ENCODE peak calls at places on chromosome 17, in ten cellular contexts. Q is pancreas, K is Peyer's patch, R is substantia nigra, M is AG04450, B is heart left ventricle, I is ovary, J is PC-9, P is psoas muscle, G is breast epithelium. T is an unnamed sample.

GRCh38 chr17:42456223-42457106 is 2.2 kb upstream of the ATP6V0A1 start:
- DNase-seq in Q (no peak), K (peak), R (no peak), M (no peak), B (no peak), I (no peak), J (no peak), P (no peak), G (no peak), T (no peak)

GRCh38 chr17:8057691-8058114 is 18.8 kb downstream of the ALOX15B start:
- DNase-seq in Q (no peak), K (peak), R (peak), M (peak), B (no peak), I (peak), J (peak), P (no peak), G (no peak), T (peak)

GRCh38 chr17:2483084-2483483 is 28.6 kb downstream of the METTL16 start:
- DNase-seq in Q (no peak), K (no peak), R (no peak), M (no peak), B (no peak), I (no peak), J (no peak), P (no peak), G (no peak), T (no peak)

GRCh38 chr17:15498107-15498506 is 30.7 kb upstream of the CDRT4 start:
- DNase-seq in Q (no peak), K (no peak), R (no peak), M (no peak), B (no peak), I (no peak), J (no peak), P (no peak), G (no peak), T (no peak)

GRCh38 chr17:18246880-18247612 is 11.5 kb downstream of the FLII start:
- DNase-seq in Q (peak), K (peak), R (peak), M (no peak), B (no peak), I (peak), J (peak), P (peak), G (no peak), T (no peak)

GRCh38 chr17:37300683-37301082 is 75.1 kb upstream of the C17orf78 start:
- DNase-seq in Q (no peak), K (no peak), R (no peak), M (no peak), B (no peak), I (no peak), J (no peak), P (no peak), G (no peak), T (no peak)

GRCh38 chr17:46038414-46038813 is 39.4 kb downstream of the STH start:
- DNase-seq in Q (no peak), K (no peak), R (no peak), M (no peak), B (no peak), I (no peak), J (no peak), P (no peak), G (no peak), T (no peak)

GRCh38 chr17:50608700-50609375 is 25.8 kb upstream of the ABCC3 start:
- DNase-seq in Q (no peak), K (no peak), R (no peak), M (no peak), B (no peak), I (no peak), J (no peak), P (no peak), G (no peak), T (no peak)

GRCh38 chr17:61280851-61281250 is 118.8 kb upstream of the TBX2 start:
- DNase-seq in Q (no peak), K (no peak), R (no peak), M (no peak), B (no peak), I (no peak), J (no peak), P (no peak), G (no peak), T (no peak)

GRCh38 chr17:18041776-18042175 is 2.6 kb downstream of the GID4 start:
- DNase-seq in Q (no peak), K (no peak), R (no peak), M (no peak), B (no peak), I (no peak), J (peak), P (peak), G (no peak), T (peak)

GRCh38 chr17:56592487-56593072 is 919 bp upstream of the NOG start:
- DNase-seq in Q (peak), K (no peak), R (peak), M (no peak), B (peak), I (peak), J (peak), P (peak), G (no peak), T (peak)

GRCh38 chr17:64217249-64217652 is 45.8 kb downstream of the TEX2 start:
- DNase-seq in Q (no peak), K (no peak), R (peak), M (no peak), B (no peak), I (no peak), J (no peak), P (no peak), G (no peak), T (peak)

GRCh38 chr17:4708436-4708835 is 2.0 kb upstream of the ARRB2 start:
- DNase-seq in Q (no peak), K (no peak), R (peak), M (no peak), B (no peak), I (no peak), J (no peak), P (no peak), G (no peak), T (no peak)

GRCh38 chr17:58539703-58540102 is 25.3 kb upstream of the MTMR4 start:
- DNase-seq in Q (no peak), K (no peak), R (no peak), M (no peak), B (no peak), I (no peak), J (no peak), P (no peak), G (no peak), T (no peak)

GRCh38 chr17:73286863-73287296 is 24.9 kb downstream of the CDC42EP4 start:
- DNase-seq in Q (no peak), K (no peak), R (peak), M (no peak), B (no peak), I (peak), J (no peak), P (peak), G (no peak), T (no peak)

GRCh38 chr17:77374170-77374936 is 233.6 kb downstream of the SEC14L1 start:
- DNase-seq in Q (peak), K (peak), R (peak), M (peak), B (peak), I (peak), J (no peak), P (peak), G (peak), T (peak)

GRCh38 chr17:9905902-9906301 is 831 bp upstream of the RCVRN start:
- DNase-seq in Q (no peak), K (no peak), R (peak), M (no peak), B (peak), I (no peak), J (peak), P (peak), G (no peak), T (no peak)

GRCh38 chr17:64418506-64419339 is 28.1 kb upstream of the PECAM1 start:
- DNase-seq in Q (no peak), K (no peak), R (peak), M (peak), B (no peak), I (no peak), J (no peak), P (no peak), G (no peak), T (no peak)

GRCh38 chr17:44376124-44376523 is 12.5 kb upstream of the FAM171A2 start:
- DNase-seq in Q (peak), K (no peak), R (no peak), M (no peak), B (no peak), I (peak), J (peak), P (peak), G (no peak), T (no peak)

GRCh38 chr17:65990593-65990992 is 201.3 kb downstream of the CEP112 start:
- DNase-seq in Q (no peak), K (no peak), R (no peak), M (no peak), B (peak), I (no peak), J (no peak), P (no peak), G (no peak), T (no peak)

GRCh38 chr17:36943250-36944220 is 5.2 kb upstream of the AATF start:
- DNase-seq in Q (no peak), K (no peak), R (peak), M (no peak), B (no peak), I (no peak), J (no peak), P (no peak), G (no peak), T (no peak)

GRCh38 chr17:32120086-32120485 is 22.2 kb upstream of the RHOT1 start:
- DNase-seq in Q (no peak), K (no peak), R (no peak), M (no peak), B (no peak), I (no peak), J (no peak), P (no peak), G (no peak), T (no peak)

GRCh38 chr17:14307560-14308024 is 6.7 kb downstream of the HS3ST3B1 start:
- DNase-seq in Q (no peak), K (no peak), R (no peak), M (no peak), B (no peak), I (no peak), J (no peak), P (no peak), G (no peak), T (no peak)
- H3K27ac ChIP-seq in Q (no peak), K (no peak), R (no peak), M (peak), B (no peak), I (no peak), J (no peak), P (no peak), G (no peak), T (no peak)

DNA sequence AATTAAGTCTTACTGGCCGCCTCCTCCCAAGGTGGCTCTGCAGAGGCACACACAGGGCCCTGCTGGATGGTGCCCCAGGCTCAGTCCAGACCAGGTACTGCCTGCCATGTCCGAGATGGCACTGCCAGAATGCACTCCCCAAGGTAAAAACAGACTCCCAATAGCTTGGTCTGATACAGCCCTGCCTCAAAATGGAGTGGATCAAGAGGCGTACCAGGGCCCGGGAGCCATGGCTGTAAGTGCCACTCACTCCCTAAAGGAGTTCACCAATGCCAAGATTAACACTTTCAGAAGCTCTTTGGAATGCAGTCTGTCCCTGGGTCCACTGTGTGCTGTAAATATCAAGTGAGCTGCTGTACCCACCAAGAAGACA is 576 bp upstream of the MYO18A start:
- DNase-seq in Q (no peak), K (peak), R (no peak), M (no peak), B (no peak), I (no peak), J (no peak), P (no peak), G (no peak), T (no peak)
- H3K27ac ChIP-seq in Q (peak), K (peak), R (peak), M (no peak), B (peak), I (peak), J (peak), P (peak), G (peak), T (peak)

GRCh38 chr17:27530791-27531391 is 74.6 kb downstream of the KSR1 start:
- DNase-seq in Q (no peak), K (no peak), R (no peak), M (no peak), B (no peak), I (no peak), J (peak), P (peak), G (no peak), T (no peak)
- H3K27ac ChIP-seq in Q (peak), K (peak), R (no peak), M (peak), B (no peak), I (no peak), J (peak), P (no peak), G (peak), T (no peak)

GRCh38 chr17:39687101-39687545 is 734 bp downstream of the PGAP3 start:
- DNase-seq in Q (no peak), K (no peak), R (no peak), M (no peak), B (peak), I (no peak), J (no peak), P (no peak), G (no peak), T (no peak)
- H3K27ac ChIP-seq in Q (no peak), K (peak), R (no peak), M (peak), B (peak), I (peak), J (peak), P (peak), G (peak), T (peak)

GRCh38 chr17:27489045-27489715 is 32.9 kb downstream of the KSR1 start:
- DNase-seq in Q (no peak), K (no peak), R (peak), M (no peak), B (peak), I (peak), J (peak), P (peak), G (no peak), T (peak)
- H3K27ac ChIP-seq in Q (no peak), K (no peak), R (no peak), M (no peak), B (peak), I (no peak), J (no peak), P (no peak), G (peak), T (no peak)

DNA sequence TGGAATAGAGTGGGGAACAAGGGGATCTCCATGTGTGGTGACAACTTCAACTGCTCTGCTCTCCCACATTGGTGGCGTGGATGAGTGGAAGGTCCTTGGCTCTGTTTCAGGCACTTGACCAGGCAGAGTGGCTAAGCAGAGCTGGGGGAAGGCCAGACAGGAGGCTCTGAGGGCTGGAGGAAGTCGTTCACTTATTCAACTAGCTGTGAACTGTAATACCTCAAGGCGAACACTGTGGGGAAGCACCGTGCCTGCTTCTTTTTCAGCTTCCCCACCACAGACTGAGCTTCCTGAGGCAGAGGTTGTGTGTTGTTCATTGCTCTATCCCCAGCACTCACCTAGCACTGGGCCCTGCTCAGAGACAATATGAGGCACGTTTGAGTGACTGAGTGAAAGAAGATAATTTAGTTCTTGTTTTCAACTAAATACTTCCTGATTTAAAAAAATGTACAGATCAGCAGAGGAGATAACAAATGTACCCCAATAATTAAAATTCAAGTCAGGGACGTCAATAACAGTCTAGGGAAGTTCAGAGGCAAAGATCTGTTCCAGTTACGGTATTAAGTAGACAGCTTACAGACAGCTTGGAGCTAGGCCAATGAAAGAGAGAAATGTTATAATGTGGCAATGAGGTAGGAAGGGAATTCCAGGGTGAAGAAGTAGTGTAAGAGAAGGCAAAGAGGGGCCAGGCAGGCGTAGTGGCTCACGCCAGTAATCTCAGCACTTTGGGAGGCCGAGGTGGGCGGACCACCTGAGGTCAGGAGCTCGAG is 34.7 kb downstream of the MYO18A start:
- DNase-seq in Q (no peak), K (peak), R (peak), M (no peak), B (no peak), I (peak), J (peak), P (peak), G (no peak), T (no peak)
- H3K27ac ChIP-seq in Q (no peak), K (peak), R (peak), M (no peak), B (no peak), I (no peak), J (peak), P (peak), G (peak), T (peak)

GRCh38 chr17:62871291-62871690 is 63.2 kb upstream of the MARCHF10 start:
- DNase-seq in Q (no peak), K (no peak), R (no peak), M (no peak), B (no peak), I (no peak), J (no peak), P (no peak), G (no peak), T (no peak)

GRCh38 chr17:62868008-62868407 is 59.9 kb upstream of the MARCHF10 start:
- DNase-seq in Q (no peak), K (no peak), R (no peak), M (no peak), B (no peak), I (no peak), J (no peak), P (no peak), G (no peak), T (no peak)

GRCh38 chr17:62870581-62870964 is 62.5 kb upstream of the MARCHF10 start:
- DNase-seq in Q (no peak), K (no peak), R (no peak), M (no peak), B (no peak), I (no peak), J (no peak), P (no peak), G (no peak), T (no peak)

GRCh38 chr17:62865586-62865985 is 57.5 kb upstream of the MARCHF10 start:
- DNase-seq in Q (no peak), K (no peak), R (no peak), M (no peak), B (no peak), I (no peak), J (no peak), P (no peak), G (no peak), T (no peak)

DNA sequence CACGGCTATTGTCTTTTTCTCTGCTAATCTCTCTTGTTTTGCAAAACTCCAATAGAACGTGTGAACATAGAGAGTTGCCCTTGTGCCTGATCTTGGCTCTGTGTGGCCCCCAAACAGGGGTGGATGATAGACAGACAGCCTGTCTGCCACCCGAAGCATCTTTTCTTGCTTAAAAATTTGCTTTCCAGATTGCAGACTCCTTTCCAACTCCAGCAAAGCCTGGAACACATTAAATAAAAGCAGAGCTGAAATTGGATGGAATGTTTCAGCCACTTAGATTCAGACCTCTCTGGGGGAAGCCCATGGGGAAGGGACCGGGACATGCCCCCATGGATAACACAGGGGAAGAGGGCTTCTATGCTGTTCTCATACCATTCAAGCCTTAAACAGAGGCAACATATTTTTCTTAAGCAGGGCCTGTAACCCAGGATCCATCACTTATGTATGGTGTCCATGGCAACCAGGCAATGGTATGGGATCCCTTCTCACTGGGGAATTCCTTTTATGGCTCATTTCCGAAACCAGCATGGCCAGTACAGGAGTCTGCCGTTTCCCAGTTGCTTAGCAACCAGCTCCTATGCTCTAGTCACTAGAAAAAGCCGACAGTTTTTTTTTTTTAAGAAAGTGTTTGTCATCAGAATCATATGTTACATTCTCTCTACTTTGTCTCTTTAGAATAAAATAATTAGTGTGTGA is 61.9 kb upstream of the MARCHF10 start:
- DNase-seq in Q (no peak), K (no peak), R (no peak), M (no peak), B (no peak), I (no peak), J (peak), P (no peak), G (no peak), T (no peak)
- H3K27ac ChIP-seq in Q (no peak), K (no peak), R (no peak), M (no peak), B (no peak), I (no peak), J (no peak), P (no peak), G (no peak), T (no peak)

GRCh38 chr17:83105512-83105911 is 26.1 kb downstream of the METRNL start:
- DNase-seq in Q (peak), K (no peak), R (no peak), M (no peak), B (no peak), I (no peak), J (no peak), P (no peak), G (no peak), T (no peak)
- H3K27ac ChIP-seq in Q (no peak), K (no peak), R (no peak), M (no peak), B (no peak), I (peak), J (no peak), P (no peak), G (peak), T (no peak)

DNA sequence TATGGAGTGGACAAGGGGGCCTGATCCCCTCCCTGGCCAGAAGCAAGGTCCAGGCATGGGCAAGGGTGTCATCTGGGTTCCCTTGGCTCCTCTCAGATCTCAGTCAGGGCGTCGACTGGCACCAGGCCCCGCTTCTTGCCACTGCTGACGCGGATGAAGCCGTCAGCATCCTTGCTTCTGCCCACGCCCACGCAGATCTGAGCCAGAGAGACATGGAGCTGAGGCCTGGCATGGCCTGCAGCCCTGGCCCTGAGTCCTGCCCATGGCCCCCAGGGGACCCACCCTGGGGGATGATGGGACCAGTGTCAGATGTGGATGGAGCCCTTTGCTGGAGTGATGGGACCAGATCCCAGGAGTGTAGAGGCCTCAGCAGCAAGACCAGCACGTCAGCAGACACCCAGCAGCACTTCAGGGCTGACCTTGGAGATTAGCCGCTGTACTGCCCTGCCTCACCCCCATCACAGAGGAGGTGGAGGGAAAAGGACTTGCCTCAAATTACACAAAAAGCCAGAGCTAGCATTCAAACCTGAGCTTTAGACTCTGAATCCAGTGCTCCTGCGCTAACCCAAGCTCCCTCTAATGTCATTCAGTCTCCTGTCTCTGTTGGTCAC is 12.2 kb downstream of the RPL19 start:
- DNase-seq in Q (no peak), K (no peak), R (peak), M (no peak), B (no peak), I (no peak), J (no peak), P (no peak), G (no peak), T (no peak)
- H3K27ac ChIP-seq in Q (no peak), K (no peak), R (no peak), M (no peak), B (no peak), I (no peak), J (no peak), P (no peak), G (peak), T (peak)

GRCh38 chr17:33202011-33202410 is 91.1 kb downstream of the ASIC2 start:
- DNase-seq in Q (no peak), K (no peak), R (peak), M (no peak), B (no peak), I (no peak), J (no peak), P (no peak), G (no peak), T (no peak)

GRCh38 chr17:33202796-33203195 is 90.3 kb downstream of the ASIC2 start:
- DNase-seq in Q (no peak), K (no peak), R (no peak), M (no peak), B (no peak), I (no peak), J (no peak), P (no peak), G (no peak), T (no peak)

GRCh38 chr17:33201255-33201654 is 91.8 kb downstream of the ASIC2 start:
- DNase-seq in Q (no peak), K (no peak), R (no peak), M (no peak), B (no peak), I (no peak), J (no peak), P (no peak), G (no peak), T (no peak)

GRCh38 chr17:33200116-33200515 is 93.0 kb downstream of the ASIC2 start:
- DNase-seq in Q (no peak), K (no peak), R (no peak), M (no peak), B (no peak), I (no peak), J (no peak), P (no peak), G (no peak), T (no peak)

GRCh38 chr17:33200587-33200986 is 92.5 kb downstream of the ASIC2 start:
- DNase-seq in Q (no peak), K (no peak), R (no peak), M (no peak), B (no peak), I (no peak), J (no peak), P (no peak), G (no peak), T (no peak)
- H3K27ac ChIP-seq in Q (no peak), K (no peak), R (no peak), M (no peak), B (no peak), I (no peak), J (no peak), P (no peak), G (no peak), T (no peak)

T was measured in gastrocnemius medialis.